ENCODE peak calls at places on chromosomes 5 and 9, in four cellular contexts. One of them, this sample, is unnamed.

GRCh38 chr5:173676375-173676774 is 59.9 kb upstream of the BOD1 start:
- DNase-seq in transverse colon: no peak
- DNase-seq in Karpas-422: no peak
- DNase-seq in right atrium auricular region: no peak
- DNase-seq in this sample: peak

GRCh38 chr5:31844615-31845345 is 205.8 kb downstream of the PDZD2 start:
- DNase-seq in right atrium auricular region: no peak
- DNase-seq in Karpas-422: no peak
- DNase-seq in transverse colon: no peak
- DNase-seq in this sample: no peak

GRCh38 chr5:372911-373709 is 51.6 kb downstream of the AHRR start:
- DNase-seq in right atrium auricular region: peak
- DNase-seq in Karpas-422: no peak
- DNase-seq in transverse colon: no peak
- DNase-seq in this sample: peak

GRCh38 chr9:130981761-130982147 is 27.2 kb upstream of the LAMC3 start:
- DNase-seq in right atrium auricular region: no peak
- DNase-seq in transverse colon: no peak
- DNase-seq in Karpas-422: no peak
- DNase-seq in this sample: no peak

GRCh38 chr5:60727032-60727431 is 27.1 kb upstream of the DEPDC1B start:
- DNase-seq in Karpas-422: no peak
- DNase-seq in right atrium auricular region: no peak
- DNase-seq in transverse colon: no peak
- DNase-seq in this sample: no peak

GRCh38 chr5:1206521-1207412 is 5.4 kb downstream of the SLC6A19 start:
- DNase-seq in transverse colon: no peak
- DNase-seq in Karpas-422: no peak
- DNase-seq in right atrium auricular region: no peak
- DNase-seq in this sample: no peak

GRCh38 chr5:83547156-83547555 is 75.6 kb downstream of the VCAN start:
- DNase-seq in Karpas-422: no peak
- DNase-seq in transverse colon: no peak
- DNase-seq in right atrium auricular region: no peak
- DNase-seq in this sample: no peak

GRCh38 chr5:92518318-92518913 is 1062.6 kb downstream of the NR2F1-AS1 start:
- DNase-seq in transverse colon: no peak
- DNase-seq in Karpas-422: peak
- DNase-seq in right atrium auricular region: no peak
- DNase-seq in this sample: peak

GRCh38 chr5:120386981-120387380 is 77.1 kb upstream of the PRR16 start:
- DNase-seq in right atrium auricular region: no peak
- DNase-seq in transverse colon: no peak
- DNase-seq in Karpas-422: no peak
- DNase-seq in this sample: no peak

GRCh38 chr5:36726317-36726716 is 119.9 kb downstream of the SLC1A3 start:
- DNase-seq in right atrium auricular region: no peak
- DNase-seq in transverse colon: no peak
- DNase-seq in Karpas-422: no peak
- DNase-seq in this sample: no peak

GRCh38 chr9:115591584-115591984 is 473.6 kb upstream of the TNC start:
- DNase-seq in transverse colon: peak
- DNase-seq in right atrium auricular region: peak
- DNase-seq in Karpas-422: peak
- DNase-seq in this sample: peak

GRCh38 chr5:24535646-24536045 is 109.1 kb downstream of the CDH10 start:
- DNase-seq in right atrium auricular region: no peak
- DNase-seq in Karpas-422: no peak
- DNase-seq in transverse colon: no peak
- DNase-seq in this sample: no peak

GRCh38 chr5:135739383-135739961 is 95.0 kb upstream of the SLC25A48 start:
- DNase-seq in Karpas-422: no peak
- DNase-seq in right atrium auricular region: peak
- DNase-seq in transverse colon: no peak
- DNase-seq in this sample: peak

GRCh38 chr9:134666801-134667200 is 25.2 kb downstream of the COL5A1 start:
- DNase-seq in Karpas-422: peak
- DNase-seq in right atrium auricular region: no peak
- DNase-seq in transverse colon: no peak
- DNase-seq in this sample: no peak

GRCh38 chr9:91991621-91992435 is 41.8 kb upstream of the ROR2 start:
- DNase-seq in Karpas-422: no peak
- DNase-seq in transverse colon: no peak
- DNase-seq in right atrium auricular region: peak
- DNase-seq in this sample: no peak

GRCh38 chr5:133035224-133035623 is 8.9 kb upstream of the ZCCHC10 start:
- DNase-seq in Karpas-422: no peak
- DNase-seq in transverse colon: no peak
- DNase-seq in right atrium auricular region: no peak
- DNase-seq in this sample: no peak

GRCh38 chr5:150538007-150538917 is 30.3 kb downstream of the NDST1 start:
- DNase-seq in right atrium auricular region: no peak
- DNase-seq in Karpas-422: no peak
- DNase-seq in transverse colon: no peak
- DNase-seq in this sample: peak

GRCh38 chr5:179262126-179262920 is 82.9 kb downstream of the ADAMTS2 start:
- DNase-seq in Karpas-422: no peak
- DNase-seq in right atrium auricular region: no peak
- DNase-seq in transverse colon: peak
- DNase-seq in this sample: peak

GRCh38 chr9:108382267-108382666 is 473.5 kb downstream of the ACTL7B start:
- DNase-seq in Karpas-422: no peak
- DNase-seq in transverse colon: no peak
- DNase-seq in right atrium auricular region: no peak
- DNase-seq in this sample: no peak

GRCh38 chr5:113338628-113339027 is 96.2 kb downstream of the TSSK1B start:
- DNase-seq in right atrium auricular region: no peak
- DNase-seq in Karpas-422: no peak
- DNase-seq in transverse colon: no peak
- DNase-seq in this sample: peak

GRCh38 chr5:124139995-124140394 is 606.4 kb downstream of the ZNF608 start:
- DNase-seq in transverse colon: no peak
- DNase-seq in Karpas-422: no peak
- DNase-seq in right atrium auricular region: no peak
- DNase-seq in this sample: no peak

GRCh38 chr5:42952575-42952974 is 87.5 kb downstream of the ANXA2R start:
- DNase-seq in right atrium auricular region: no peak
- DNase-seq in Karpas-422: peak
- DNase-seq in transverse colon: no peak
- DNase-seq in this sample: no peak

GRCh38 chr9:137969008-137969407 is 91.4 kb downstream of the CACNA1B start:
- DNase-seq in Karpas-422: no peak
- DNase-seq in transverse colon: no peak
- DNase-seq in right atrium auricular region: no peak
- DNase-seq in this sample: peak

GRCh38 chr5:160506006-160507004 is 84.7 kb downstream of the PTTG1 start:
- DNase-seq in transverse colon: peak
- DNase-seq in right atrium auricular region: peak
- DNase-seq in Karpas-422: peak
- DNase-seq in this sample: peak

GRCh38 chr5:79235578-79236363 is at the start of gene JMY:
- DNase-seq in right atrium auricular region: peak
- DNase-seq in transverse colon: peak
- DNase-seq in Karpas-422: no peak
- DNase-seq in this sample: peak

GRCh38 chr9:138025417-138025816 is 147.8 kb downstream of the CACNA1B start:
- DNase-seq in right atrium auricular region: no peak
- DNase-seq in Karpas-422: no peak
- DNase-seq in transverse colon: no peak
- DNase-seq in this sample: peak

GRCh38 chr9:91536211-91536691 is 112.6 kb upstream of the NFIL3 start:
- DNase-seq in transverse colon: peak
- DNase-seq in right atrium auricular region: no peak
- DNase-seq in Karpas-422: no peak
- DNase-seq in this sample: no peak

GRCh38 chr9:75866273-75866871 is 24.1 kb upstream of the PCSK5 start:
- DNase-seq in transverse colon: peak
- DNase-seq in right atrium auricular region: no peak
- DNase-seq in Karpas-422: peak
- DNase-seq in this sample: peak

GRCh38 chr5:5126444-5126843 is 13.7 kb upstream of the ADAMTS16 start:
- DNase-seq in Karpas-422: no peak
- DNase-seq in right atrium auricular region: no peak
- DNase-seq in transverse colon: no peak
- DNase-seq in this sample: no peak

GRCh38 chr5:33441241-33441844 is 578 bp downstream of the TARS1 start:
- DNase-seq in right atrium auricular region: no peak
- DNase-seq in transverse colon: peak
- DNase-seq in Karpas-422: peak
- DNase-seq in this sample: peak

GRCh38 chr9:104984541-104984940 is 56.6 kb upstream of the ABCA1 start:
- DNase-seq in Karpas-422: no peak
- DNase-seq in transverse colon: no peak
- DNase-seq in right atrium auricular region: no peak
- DNase-seq in this sample: no peak

GRCh38 chr9:104987743-104988142 is 59.8 kb upstream of the ABCA1 start:
- DNase-seq in right atrium auricular region: no peak
- DNase-seq in transverse colon: no peak
- DNase-seq in Karpas-422: no peak
- DNase-seq in this sample: no peak

GRCh38 chr9:104984994-104985393 is 57.0 kb upstream of the ABCA1 start:
- DNase-seq in transverse colon: no peak
- DNase-seq in Karpas-422: no peak
- DNase-seq in right atrium auricular region: no peak
- DNase-seq in this sample: no peak

GRCh38 chr9:104984121-104984520 is 56.2 kb upstream of the ABCA1 start:
- DNase-seq in Karpas-422: no peak
- DNase-seq in transverse colon: no peak
- DNase-seq in right atrium auricular region: no peak
- DNase-seq in this sample: no peak

GRCh38 chr9:104986096-104986495 is 58.1 kb upstream of the ABCA1 start:
- DNase-seq in Karpas-422: no peak
- DNase-seq in transverse colon: no peak
- DNase-seq in right atrium auricular region: no peak
- DNase-seq in this sample: no peak
- H3K27ac ChIP-seq in Karpas-422: no peak
- H3K27ac ChIP-seq in transverse colon: no peak
- H3K27ac ChIP-seq in right atrium auricular region: no peak
- H3K27ac ChIP-seq in this sample: no peak

DNA sequence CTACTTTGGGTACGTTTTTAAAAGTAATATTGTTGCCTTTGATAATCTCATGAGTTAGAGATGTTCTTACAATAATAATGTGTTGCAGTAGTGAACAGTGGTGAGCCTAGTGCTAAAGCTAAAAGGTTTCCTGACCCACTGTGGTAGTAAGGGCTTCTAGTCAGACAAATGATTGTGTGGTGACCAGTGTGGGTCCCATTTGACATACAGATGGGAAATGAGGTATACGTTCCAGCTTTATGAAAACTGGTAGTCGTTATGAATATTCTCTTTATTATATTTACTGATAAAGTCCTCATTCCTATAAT is 1.8 kb upstream of the RFX3 start:
- DNase-seq in Karpas-422: no peak
- DNase-seq in transverse colon: no peak
- DNase-seq in right atrium auricular region: no peak
- DNase-seq in this sample: no peak
- H3K27ac ChIP-seq in Karpas-422: peak
- H3K27ac ChIP-seq in transverse colon: peak
- H3K27ac ChIP-seq in right atrium auricular region: peak
- H3K27ac ChIP-seq in this sample: peak

GRCh38 chr9:136695955-136696354 is 8.7 kb upstream of the AGPAT2 start:
- DNase-seq in right atrium auricular region: no peak
- DNase-seq in Karpas-422: no peak
- DNase-seq in transverse colon: peak
- DNase-seq in this sample: no peak

GRCh38 chr9:136695435-136695895 is 8.2 kb upstream of the AGPAT2 start:
- DNase-seq in Karpas-422: no peak
- DNase-seq in right atrium auricular region: no peak
- DNase-seq in transverse colon: peak
- DNase-seq in this sample: no peak

GRCh38 chr9:136697146-136697820 is 10.0 kb upstream of the AGPAT2 start:
- DNase-seq in right atrium auricular region: no peak
- DNase-seq in transverse colon: no peak
- DNase-seq in Karpas-422: no peak
- DNase-seq in this sample: no peak

GRCh38 chr9:136697821-136698526 is 10.7 kb upstream of the AGPAT2 start:
- DNase-seq in right atrium auricular region: no peak
- DNase-seq in transverse colon: no peak
- DNase-seq in Karpas-422: no peak
- DNase-seq in this sample: no peak

DNA sequence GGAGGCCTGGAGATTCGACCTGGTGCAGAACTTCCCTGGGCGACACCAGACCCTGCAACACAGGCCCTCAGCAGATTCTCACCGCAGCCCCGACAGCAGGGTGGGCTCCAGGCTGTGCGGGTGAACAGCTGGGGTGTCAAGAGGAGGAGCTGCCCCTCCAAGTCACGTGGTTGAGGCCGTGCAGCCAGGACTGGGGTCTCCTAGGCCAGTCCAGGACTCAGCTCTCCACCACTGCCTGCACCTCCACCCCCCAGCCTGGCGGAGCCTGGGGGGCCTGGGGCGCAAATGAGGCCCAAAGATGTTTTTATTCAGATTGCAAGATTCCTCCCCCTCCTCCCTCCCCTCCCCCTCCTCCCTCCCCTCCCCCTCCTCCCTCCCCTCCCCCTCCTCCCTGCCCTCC is 9.2 kb upstream of the AGPAT2 start:
- DNase-seq in transverse colon: no peak
- DNase-seq in right atrium auricular region: no peak
- DNase-seq in Karpas-422: no peak
- DNase-seq in this sample: no peak
- H3K27ac ChIP-seq in transverse colon: no peak
- H3K27ac ChIP-seq in right atrium auricular region: no peak
- H3K27ac ChIP-seq in Karpas-422: no peak
- H3K27ac ChIP-seq in this sample: no peak

GRCh38 chr9:124481115-124481514 is 26.1 kb downstream of the NR5A1 start:
- DNase-seq in transverse colon: no peak
- DNase-seq in right atrium auricular region: no peak
- DNase-seq in Karpas-422: no peak
- DNase-seq in this sample: peak

GRCh38 chr9:124482431-124483031 is 24.7 kb downstream of the NR5A1 start:
- DNase-seq in Karpas-422: peak
- DNase-seq in right atrium auricular region: no peak
- DNase-seq in transverse colon: no peak
- DNase-seq in this sample: peak

GRCh38 chr9:124479947-124480620 is 27.1 kb downstream of the NR5A1 start:
- DNase-seq in Karpas-422: no peak
- DNase-seq in transverse colon: no peak
- DNase-seq in right atrium auricular region: no peak
- DNase-seq in this sample: no peak

GRCh38 chr9:124479371-124479770 is 27.8 kb downstream of the NR5A1 start:
- DNase-seq in right atrium auricular region: no peak
- DNase-seq in Karpas-422: no peak
- DNase-seq in transverse colon: no peak
- DNase-seq in this sample: peak

GRCh38 chr9:124480621-124480981 is 26.6 kb downstream of the NR5A1 start:
- DNase-seq in right atrium auricular region: no peak
- DNase-seq in transverse colon: no peak
- DNase-seq in Karpas-422: peak
- DNase-seq in this sample: peak
- H3K27ac ChIP-seq in right atrium auricular region: no peak
- H3K27ac ChIP-seq in transverse colon: no peak
- H3K27ac ChIP-seq in Karpas-422: no peak
- H3K27ac ChIP-seq in this sample: peak